ENCODE peak calls at places on chromosomes 16 and 17, in eight cellular contexts. Z, J, K, R, D, N, M and U are unnamed samples.

GRCh38 chr17:2936771-2937321 is 126.6 kb downstream of the OR1D5 start:
- DNase-seq in Z (no peak), N (no peak), K (no peak), R (no peak), J (no peak), D (no peak), M (no peak), U (no peak)

GRCh38 chr17:52828621-52829020 is 670.1 kb upstream of the CA10 start:
- DNase-seq in M (no peak), D (no peak), K (no peak), Z (no peak), R (no peak), J (no peak), N (peak; percentile 81), U (no peak)

GRCh38 chr16:18800674-18801196 is 614 bp downstream of the ARL6IP1 start:
- DNase-seq in D (peak; percentile 36), J (no peak), Z (peak; percentile 73), N (no peak), R (no peak), M (no peak), K (peak; percentile 29), U (peak; percentile 42)

GRCh38 chr16:8581923-8582580 is 8.3 kb downstream of the TMEM114 start:
- DNase-seq in R (no peak), D (no peak), Z (no peak), J (no peak), M (peak; percentile 50), N (peak; percentile 23), K (no peak), U (peak; percentile 5)

GRCh38 chr16:20676867-20677266 is 20.6 kb downstream of the ACSM1 start:
- DNase-seq in R (no peak), M (no peak), K (no peak), J (no peak), Z (no peak), N (no peak), D (no peak), U (no peak)

GRCh38 chr16:14394834-14395233 is 235.2 kb downstream of the PARN start:
- DNase-seq in M (no peak), J (no peak), R (no peak), N (no peak), D (no peak), Z (no peak), K (no peak), U (no peak)

GRCh38 chr16:23959069-23959800 is 123.5 kb downstream of the PRKCB start:
- DNase-seq in M (no peak), R (no peak), N (peak; percentile 71), K (no peak), D (no peak), J (no peak), Z (no peak), U (no peak)

GRCh38 chr17:15891348-15891747 is 53.6 kb upstream of the ADORA2B start:
- DNase-seq in D (no peak), Z (no peak), M (no peak), J (no peak), R (no peak), N (no peak), K (no peak), U (peak; percentile 88)

GRCh38 chr16:78879046-78879445 is 721.5 kb downstream of the MAF start:
- DNase-seq in M (no peak), R (no peak), J (no peak), Z (no peak), N (no peak), K (no peak), D (no peak), U (no peak)

GRCh38 chr17:4738136-4739121 is 1.2 kb upstream of the ZMYND15 start:
- DNase-seq in Z (peak; percentile 33), R (no peak), D (no peak), J (no peak), M (no peak), N (no peak), K (peak; percentile 71), U (no peak)

DNA sequence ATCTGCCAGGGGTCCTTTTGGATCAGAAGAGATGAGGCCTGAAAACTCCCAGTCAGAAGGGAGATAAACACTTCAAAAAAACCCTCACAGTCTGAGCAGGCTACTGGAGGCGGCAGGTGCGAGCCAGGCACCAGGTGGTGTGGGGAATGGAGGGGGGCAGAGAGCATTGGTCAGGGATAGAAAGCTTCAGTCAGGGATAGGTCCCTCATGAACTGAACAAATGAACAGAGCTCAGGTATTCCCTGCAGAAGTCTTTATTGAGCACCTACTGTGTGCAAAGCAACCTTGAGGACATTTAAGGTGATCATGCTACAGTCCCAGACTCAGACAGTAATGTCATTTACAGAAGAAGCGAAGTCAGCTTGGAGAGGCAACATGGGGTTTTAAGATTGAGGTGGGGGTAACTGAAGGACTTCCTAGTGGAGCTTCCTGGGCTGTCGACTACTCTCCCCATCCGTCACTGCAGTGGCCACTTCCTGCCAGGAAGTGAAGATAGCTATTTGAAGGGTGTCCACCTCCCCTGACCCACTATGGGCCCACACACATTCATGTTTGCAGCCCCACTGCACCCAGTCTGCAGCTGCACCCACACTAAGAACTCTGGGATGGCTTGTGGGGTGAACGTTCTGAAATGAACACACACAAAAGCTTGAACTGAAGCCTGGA is 3.2 kb downstream of the KIFC3 start:
- DNase-seq in N (no peak), Z (no peak), D (no peak), M (no peak), J (no peak), K (no peak), R (no peak), U (no peak)
- H3K4me3 ChIP-seq in N (no peak overlapping the region), Z (no peak overlapping the region), D (peak overlapping the region; percentile 45), M (peak overlapping the region; percentile 72), J (no peak overlapping the region), K (no peak overlapping the region), R (no peak overlapping the region), U (no peak overlapping the region)

GRCh38 chr17:11997147-11997971 is at the start of gene ZNF18:
- DNase-seq in K (peak; percentile 99), D (peak; percentile 98), Z (peak; percentile 99), R (peak; percentile 89), J (peak; percentile 93), M (peak; percentile 99), N (peak; percentile 98), U (peak; percentile 94)
- TF ChIP-seq CTCF in K (no peak), D (no peak), Z (no peak), R (peak; percentile 55), J (no peak), M (peak; percentile 21), N (no peak), U (no peak)

GRCh38 chr17:29278692-29279091 is 15.3 kb downstream of the NUFIP2 start:
- DNase-seq in K (no peak), Z (no peak), N (no peak), M (no peak), R (no peak), J (no peak), D (no peak), U (no peak)

GRCh38 chr17:29279397-29280070 is 14.4 kb downstream of the NUFIP2 start:
- DNase-seq in D (no peak), K (no peak), J (no peak), N (no peak), M (no peak), Z (no peak), R (no peak), U (no peak)

DNA sequence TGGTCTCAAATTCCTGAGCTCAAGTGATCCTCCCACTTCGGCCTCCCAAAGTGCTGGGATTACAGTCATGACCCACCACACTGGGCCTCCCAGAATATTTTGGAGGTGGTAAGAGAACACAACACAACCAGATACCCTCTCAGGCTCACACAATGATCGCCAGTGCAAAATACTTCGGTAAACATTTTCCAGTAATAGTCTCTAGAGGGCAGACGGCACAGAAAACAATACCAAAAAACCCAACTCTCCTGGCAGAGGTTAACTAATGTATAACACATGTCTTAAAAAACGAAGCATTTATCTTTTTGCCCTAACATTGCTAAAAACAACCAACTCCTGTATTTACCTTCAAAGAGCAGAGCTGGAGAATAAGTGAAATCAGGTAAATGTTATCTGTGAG is 10.5 kb downstream of the NUFIP2 start:
- DNase-seq in K (no peak), R (no peak), N (no peak), D (no peak), J (no peak), M (no peak), Z (no peak), U (no peak)
- H3K4me3 ChIP-seq in K (no peak overlapping the region), R (no peak overlapping the region), N (no peak overlapping the region), D (no peak overlapping the region), J (no peak overlapping the region), M (no peak overlapping the region), Z (no peak overlapping the region), U (no peak overlapping the region)

GRCh38 chr16:57648590-57649442 is 19.3 kb upstream of the ADGRG3 start:
- DNase-seq in R (peak; percentile 84), K (peak; percentile 86), M (peak; percentile 74), Z (peak; percentile 88), J (peak; percentile 80), D (peak; percentile 75), N (peak; percentile 84), U (peak; percentile 73)

GRCh38 chr16:57647136-57647875 is 18.9 kb downstream of the ADGRG1 start:
- DNase-seq in N (no peak), J (no peak), Z (no peak), R (no peak), K (no peak), D (no peak), M (no peak), U (no peak)

GRCh38 chr16:57649846-57650245 is 18.3 kb upstream of the ADGRG3 start:
- DNase-seq in M (no peak), K (no peak), N (no peak), D (no peak), J (no peak), Z (no peak), R (no peak), U (no peak)

GRCh38 chr16:57648125-57648524 is 19.7 kb downstream of the ADGRG1 start:
- DNase-seq in Z (no peak), N (no peak), J (no peak), K (no peak), M (no peak), R (no peak), D (no peak), U (no peak)

GRCh38 chr16:57649443-57649751 is 18.7 kb upstream of the ADGRG3 start:
- DNase-seq in K (no peak), R (no peak), Z (no peak), N (no peak), D (no peak), J (no peak), M (no peak), U (no peak)
- TF ChIP-seq CTCF in K (no peak), R (peak; percentile 26), Z (no peak), N (no peak), D (no peak), J (no peak), M (no peak), U (no peak)